ENCODE peak calls at places on chromosomes 12 and 14, in six cellular contexts. K is prostate gland, E is spleen, N is HCT116, O is esophagus muscularis mucosa, B is sigmoid colon. Y is an unnamed sample.

GRCh38 chr12:46915082-46915481 is 89.3 kb upstream of the SLC38A4 start:
- DNase-seq in E (no peak), O (no peak), B (peak; percentile 69), K (no peak), N (no peak), Y (no peak)

GRCh38 chr12:124296295-124296915 is 1.5 kb downstream of the RFLNA start:
- DNase-seq in B (no peak), E (peak; percentile 51), K (no peak), O (no peak), N (no peak), Y (no peak)

GRCh38 chr12:27515671-27516070 is 8.3 kb upstream of the PPFIBP1 start:
- DNase-seq in O (no peak), N (no peak), B (no peak), E (no peak), K (no peak), Y (no peak)

GRCh38 chr14:67522270-67522669 is 10.8 kb upstream of the PLEKHH1 start:
- DNase-seq in N (no peak), B (peak; percentile 26), O (no peak), K (no peak), E (no peak), Y (no peak)

GRCh38 chr14:103699261-103699661 is 16.0 kb downstream of the XRCC3 start:
- DNase-seq in N (no peak), K (no peak), E (no peak), B (no peak), O (no peak), Y (no peak)

GRCh38 chr14:96167224-96168148 is 37.2 kb upstream of the BDKRB2 start:
- DNase-seq in O (no peak), K (no peak), N (no peak), B (peak; percentile 51), E (peak; percentile 8), Y (no peak)

GRCh38 chr14:68441532-68441931 is 351.3 kb downstream of the ZFP36L1 start:
- DNase-seq in K (no peak), O (no peak), B (no peak), N (no peak), E (no peak), Y (no peak)

GRCh38 chr14:81516941-81517797 is 16.5 kb downstream of the SEL1L start:
- DNase-seq in E (no peak), K (peak; percentile 69), N (no peak), O (no peak), B (peak; percentile 74), Y (no peak)

GRCh38 chr12:2318286-2318685 is 265.5 kb downstream of the CACNA1C start:
- DNase-seq in O (no peak), N (no peak), K (no peak), E (no peak), B (no peak), Y (no peak)

GRCh38 chr12:96824074-96824837 is 82.8 kb upstream of the NEDD1 start:
- DNase-seq in K (no peak), O (no peak), B (no peak), N (no peak), E (no peak), Y (no peak)

GRCh38 chr12:39402922-39403321 is 40.0 kb downstream of the KIF21A start:
- DNase-seq in E (no peak), K (no peak), B (no peak), N (no peak), O (no peak), Y (no peak)

GRCh38 chr12:117380083-117380482 is 18.7 kb upstream of the NOS1 start:
- DNase-seq in O (no peak), N (no peak), B (no peak), K (no peak), E (no peak), Y (no peak)

GRCh38 chr12:114683709-114684097 is 272 bp downstream of the TBX3 start:
- DNase-seq in E (no peak), K (no peak), B (no peak), O (no peak), N (no peak), Y (no peak)

GRCh38 chr12:114420553-114420952 is 14.6 kb upstream of the TBX5 start:
- DNase-seq in O (no peak), N (no peak), K (no peak), B (no peak), E (no peak), Y (no peak)

GRCh38 chr14:53850714-53851296 is 105.8 kb downstream of the BMP4 start:
- DNase-seq in N (peak; percentile 40), B (no peak), E (no peak), O (no peak), K (no peak), Y (no peak)

GRCh38 chr12:92585106-92585775 is 117.5 kb upstream of the PLEKHG7 start:
- DNase-seq in B (no peak), N (no peak), E (no peak), K (no peak), O (no peak), Y (no peak)

GRCh38 chr12:68113644-68114043 is 45.9 kb downstream of the IFNG start:
- DNase-seq in K (no peak), N (peak; percentile 22), B (no peak), O (no peak), E (no peak), Y (no peak)

GRCh38 chr14:95305145-95305544 is 14.6 kb downstream of the CLMN start:
- DNase-seq in E (no peak), B (no peak), K (no peak), O (no peak), N (no peak), Y (no peak)

GRCh38 chr12:15918066-15918465 is 6.9 kb downstream of the DERA start:
- DNase-seq in E (no peak), N (no peak), O (no peak), B (no peak), K (no peak), Y (no peak)

GRCh38 chr12:75666980-75667359 is 155.6 kb upstream of the KRR1 start:
- DNase-seq in K (no peak), B (no peak), E (no peak), O (no peak), N (peak; percentile 54), Y (no peak)

GRCh38 chr14:98507269-98507668 is 764.7 kb downstream of the BCL11B start:
- DNase-seq in E (no peak), K (no peak), B (no peak), N (no peak), O (no peak), Y (no peak)

DNA sequence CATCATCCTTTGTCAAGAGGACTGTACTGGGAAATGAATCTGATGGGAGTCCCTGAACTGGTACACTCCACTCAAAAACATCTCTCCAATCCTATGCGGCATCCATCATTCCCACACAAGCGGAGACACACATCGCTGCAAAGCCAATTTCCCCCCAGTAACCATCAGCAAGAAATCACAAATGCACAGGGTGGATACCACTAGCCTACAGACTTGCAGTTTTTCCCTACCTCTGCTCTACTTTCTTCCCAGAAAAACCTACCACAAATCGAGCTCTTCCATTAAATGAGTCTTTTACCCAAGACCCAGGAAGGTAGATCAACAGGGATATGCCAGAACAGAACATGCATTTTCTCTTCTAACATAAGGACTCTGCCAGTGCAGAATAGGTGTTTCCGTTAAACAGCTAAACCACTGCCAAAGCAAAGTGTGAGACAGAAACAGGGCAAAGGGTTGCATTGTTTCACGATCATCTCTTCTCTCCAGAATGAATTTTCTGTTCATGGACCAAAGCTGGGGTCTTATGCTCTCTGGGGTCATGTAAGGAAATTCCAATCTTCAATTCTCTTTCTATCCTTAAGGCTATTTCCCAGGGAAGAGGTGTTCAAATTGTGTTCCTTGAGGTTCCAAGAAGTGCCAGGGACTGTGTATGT is 11.1 kb downstream of the PSMB5 start:
- DNase-seq in O (no peak), K (no peak), N (no peak), E (no peak), B (no peak), Y (no peak)
- TF ChIP-seq POLR2A in O (no peak), K (no peak), N (no peak), E (no peak), B (no peak), Y (no peak)

DNA sequence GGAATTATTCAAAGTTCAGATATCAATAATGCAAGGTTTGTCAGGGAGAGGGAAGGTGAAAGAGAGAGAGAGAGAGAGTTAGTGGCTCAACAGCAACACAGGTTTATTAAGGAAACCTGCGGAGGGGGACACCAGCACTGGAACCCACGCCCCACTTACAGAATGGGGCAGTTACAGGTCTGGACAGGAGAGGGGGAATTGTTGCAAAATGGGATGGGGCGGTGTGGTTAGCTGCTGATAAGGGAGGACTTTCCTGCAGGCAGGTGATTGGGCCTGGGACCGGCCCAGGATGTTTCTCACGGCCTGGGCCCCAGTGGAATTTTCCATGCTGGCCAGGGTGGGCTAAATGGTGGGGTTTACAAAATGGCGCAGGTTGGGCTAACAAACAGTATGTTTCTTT is 278.2 kb upstream of the SLC16A7 start:
- DNase-seq in N (no peak), E (no peak), O (no peak), K (no peak), B (no peak), Y (no peak)
- TF ChIP-seq POLR2AphosphoS5 in N (no peak), E (no peak), O (no peak), K (no peak), B (no peak), Y (no peak)

GRCh38 chr12:70006619-70006973 is 181.6 kb downstream of the MYRFL start:
- DNase-seq in B (no peak), K (no peak), E (no peak), N (no peak), O (no peak), Y (no peak)

GRCh38 chr12:70007687-70008086 is 182.7 kb downstream of the MYRFL start:
- DNase-seq in N (no peak), E (no peak), B (no peak), K (no peak), O (no peak), Y (no peak)

GRCh38 chr12:70008944-70009343 is 183.9 kb downstream of the MYRFL start:
- DNase-seq in N (no peak), E (no peak), B (no peak), O (no peak), K (no peak), Y (no peak)

GRCh38 chr12:70005864-70006618 is 181.0 kb downstream of the MYRFL start:
- DNase-seq in N (no peak), O (no peak), B (no peak), K (no peak), E (peak; percentile 49), Y (no peak)

GRCh38 chr12:70011353-70011752 is 186.3 kb downstream of the MYRFL start:
- DNase-seq in N (no peak), B (no peak), E (no peak), K (no peak), O (no peak), Y (no peak)
- TF ChIP-seq POLR2A in N (no peak), B (no peak), E (no peak), K (no peak), O (no peak), Y (no peak)

DNA sequence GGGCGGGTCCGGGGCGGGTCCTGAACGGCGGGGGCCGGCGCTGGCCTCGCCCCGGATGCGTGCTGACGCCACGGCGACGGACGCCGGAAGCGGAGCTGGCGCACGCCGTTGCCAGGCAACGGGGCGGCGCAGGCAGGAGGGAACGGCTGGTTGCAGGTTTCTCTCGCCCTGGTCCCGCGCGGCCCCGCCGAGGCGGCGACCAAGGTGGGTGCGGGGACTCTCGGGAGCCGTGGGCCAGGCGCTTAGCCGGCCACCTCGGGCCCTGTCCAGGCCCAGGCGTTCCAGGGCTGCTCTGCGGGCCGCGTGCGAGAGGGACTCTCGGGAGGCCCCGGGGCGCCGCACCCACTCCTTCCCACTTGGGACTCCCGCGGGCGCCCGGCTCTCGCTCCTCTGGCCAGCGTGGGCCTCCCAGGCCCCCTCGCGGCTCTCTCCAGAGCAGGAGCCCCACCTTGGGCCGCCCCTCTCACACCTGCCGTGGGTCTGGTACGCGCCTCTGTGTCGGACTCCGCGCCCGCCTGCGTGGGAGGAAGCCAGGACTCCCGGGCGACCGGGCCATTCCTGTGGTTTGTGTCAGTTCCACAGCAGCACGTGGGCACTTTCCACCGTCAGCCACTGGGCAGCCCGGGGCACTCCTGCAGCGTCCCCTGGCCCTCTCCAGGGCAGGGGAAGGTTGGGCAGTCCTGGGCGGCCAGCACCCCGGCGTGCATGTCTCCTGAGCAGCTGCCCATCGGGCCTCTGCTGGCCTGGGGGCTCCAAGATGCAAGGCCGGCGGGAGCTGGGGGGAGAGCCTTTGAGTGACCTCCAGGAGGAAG is at the start of gene CLBA1:
- DNase-seq in O (no peak), N (peak; percentile 72), K (peak; percentile 84), B (peak; percentile 94), E (peak; percentile 99), Y (peak; percentile 100)
- TF ChIP-seq POLR2AphosphoS5 in O (peak; percentile 80), N (peak; percentile 76), K (peak; percentile 71), B (peak; percentile 73), E (peak; percentile 78), Y (no peak)

Y was measured in GM12891.